ENCODE peak calls at places on chromosomes 4 and X, in five cellular contexts. Y is effector CD4-positive, alpha-beta T cell; I is psoas muscle; E is HT1080; V is spleen. F is an unnamed sample.

GRCh38 chr4:154064244-154064643 is 275.4 kb upstream of the SFRP2 start:
- DNase-seq in E (no peak), I (no peak), V (no peak), Y (no peak), F (no peak)

GRCh38 chrX:153689654-153690465 is 2.1 kb downstream of the SLC6A8 start:
- DNase-seq in E (peak), Y (no peak), I (peak), V (no peak), F (no peak)

GRCh38 chr4:112747035-112747434 is 110.1 kb downstream of the LARP7 start:
- DNase-seq in V (no peak), Y (no peak), E (peak), I (no peak), F (no peak)

GRCh38 chr4:85370400-85371032 is 104.4 kb upstream of the ARHGAP24 start:
- DNase-seq in Y (no peak), E (peak), I (no peak), V (no peak), F (no peak)

GRCh38 chr4:13919021-13919441 is 291.5 kb upstream of the BOD1L1 start:
- DNase-seq in E (peak), V (no peak), Y (no peak), I (peak), F (no peak)

GRCh38 chrX:103716967-103717366 is 6.3 kb downstream of the TMEM31 start:
- DNase-seq in Y (no peak), I (no peak), V (no peak), E (peak), F (no peak)

GRCh38 chr4:6633091-6633906 is 7.2 kb upstream of the MRFAP1 start:
- DNase-seq in Y (no peak), I (peak), V (peak), E (no peak), F (no peak)

GRCh38 chrX:22650691-22651090 is 349.1 kb upstream of the DDX53 start:
- DNase-seq in I (peak), E (no peak), Y (no peak), V (no peak), F (no peak)

GRCh38 chrX:112147206-112147605 is 64.6 kb upstream of the TRPC5 start:
- DNase-seq in Y (no peak), I (no peak), E (peak), V (no peak), F (no peak)

GRCh38 chr4:147039991-147040575 is 94.4 kb upstream of the TTC29 start:
- DNase-seq in Y (no peak), E (no peak), V (no peak), I (no peak), F (no peak)

GRCh38 chrX:32842053-32842452 is 369.3 kb downstream of the DMD start:
- DNase-seq in E (no peak), Y (no peak), V (no peak), I (no peak), F (no peak)

F was measured in naive thymus-derived CD8-positive, alpha-beta T cell.